ENCODE peak calls at places on chromosomes 6 and 20, in seven cellular contexts. One of them, this sample, is unnamed. For H3K4me1, the result is how much of the 10 kb centered on the place peaks cover.

GRCh38 chr6:127690092-127690491 is 113.1 kb downstream of the C6orf58 start:
- DNase-seq in fibroblast of lung: peak
- DNase-seq in H1: no peak
- DNase-seq in HCT116: peak
- DNase-seq in keratinocyte: no peak
- DNase-seq in MM.1S: no peak
- DNase-seq in K562: no peak
- DNase-seq in this sample: no peak

GRCh38 chr6:133553652-133554051 is 312.5 kb downstream of the EYA4 start:
- DNase-seq in H1: no peak
- DNase-seq in fibroblast of lung: peak
- DNase-seq in K562: peak
- DNase-seq in keratinocyte: no peak
- DNase-seq in HCT116: peak
- DNase-seq in MM.1S: peak
- DNase-seq in this sample: no peak

GRCh38 chr6:393391-394221 is 2.1 kb downstream of the IRF4 start:
- DNase-seq in fibroblast of lung: no peak
- DNase-seq in keratinocyte: no peak
- DNase-seq in MM.1S: peak
- DNase-seq in K562: no peak
- DNase-seq in HCT116: no peak
- DNase-seq in H1: no peak
- DNase-seq in this sample: peak

GRCh38 chr6:111871207-111871606 is 2.0 kb downstream of the FYN start:
- DNase-seq in MM.1S: no peak
- DNase-seq in K562: peak
- DNase-seq in HCT116: no peak
- DNase-seq in fibroblast of lung: no peak
- DNase-seq in H1: no peak
- DNase-seq in keratinocyte: no peak
- DNase-seq in this sample: no peak

GRCh38 chr6:17179246-17180073 is 77.6 kb downstream of the STMND1 start:
- DNase-seq in HCT116: no peak
- DNase-seq in fibroblast of lung: peak
- DNase-seq in H1: no peak
- DNase-seq in MM.1S: no peak
- DNase-seq in K562: no peak
- DNase-seq in keratinocyte: no peak
- DNase-seq in this sample: no peak

GRCh38 chr6:40947876-40948514 is 91.0 kb downstream of the UNC5CL start:
- DNase-seq in K562: no peak
- DNase-seq in H1: no peak
- DNase-seq in keratinocyte: no peak
- DNase-seq in MM.1S: no peak
- DNase-seq in HCT116: no peak
- DNase-seq in fibroblast of lung: peak
- DNase-seq in this sample: no peak

GRCh38 chr20:38123021-38123587 is 42.0 kb downstream of the TGM2 start:
- DNase-seq in K562: peak
- DNase-seq in keratinocyte: no peak
- DNase-seq in H1: peak
- DNase-seq in MM.1S: no peak
- DNase-seq in fibroblast of lung: peak
- DNase-seq in HCT116: no peak
- DNase-seq in this sample: peak

GRCh38 chr20:1855113-1855512 is 40.1 kb upstream of the SIRPA start:
- DNase-seq in fibroblast of lung: no peak
- DNase-seq in keratinocyte: no peak
- DNase-seq in K562: no peak
- DNase-seq in H1: no peak
- DNase-seq in MM.1S: no peak
- DNase-seq in HCT116: no peak
- DNase-seq in this sample: no peak

GRCh38 chr20:460707-461106 is 1.6 kb downstream of the TBC1D20 start:
- DNase-seq in MM.1S: no peak
- DNase-seq in HCT116: no peak
- DNase-seq in K562: no peak
- DNase-seq in fibroblast of lung: peak
- DNase-seq in H1: no peak
- DNase-seq in keratinocyte: no peak
- DNase-seq in this sample: no peak

GRCh38 chr6:38646166-38646565 is 6.4 kb upstream of the BTBD9 start:
- DNase-seq in fibroblast of lung: peak
- DNase-seq in HCT116: no peak
- DNase-seq in keratinocyte: no peak
- DNase-seq in K562: no peak
- DNase-seq in MM.1S: no peak
- DNase-seq in H1: no peak
- DNase-seq in this sample: no peak

GRCh38 chr6:29557320-29557719 is 2.2 kb downstream of the UBD start:
- DNase-seq in H1: no peak
- DNase-seq in K562: no peak
- DNase-seq in MM.1S: no peak
- DNase-seq in keratinocyte: no peak
- DNase-seq in HCT116: no peak
- DNase-seq in fibroblast of lung: no peak
- DNase-seq in this sample: no peak

GRCh38 chr6:111992851-111993250 is 61.1 kb upstream of the CCN6 start:
- DNase-seq in H1: no peak
- DNase-seq in MM.1S: no peak
- DNase-seq in K562: no peak
- DNase-seq in fibroblast of lung: no peak
- DNase-seq in keratinocyte: no peak
- DNase-seq in HCT116: no peak
- DNase-seq in this sample: no peak

GRCh38 chr6:169958510-169958909 is 207.1 kb downstream of the ERMARD start:
- DNase-seq in K562: no peak
- DNase-seq in keratinocyte: no peak
- DNase-seq in HCT116: no peak
- DNase-seq in fibroblast of lung: no peak
- DNase-seq in MM.1S: no peak
- DNase-seq in H1: no peak
- DNase-seq in this sample: no peak

GRCh38 chr20:38186788-38187221 is 21.7 kb upstream of the TGM2 start:
- DNase-seq in MM.1S: no peak
- DNase-seq in K562: no peak
- DNase-seq in HCT116: peak
- DNase-seq in H1: no peak
- DNase-seq in fibroblast of lung: peak
- DNase-seq in keratinocyte: no peak
- DNase-seq in this sample: no peak

GRCh38 chr6:37607949-37608348 is 89.7 kb downstream of the MDGA1 start:
- DNase-seq in HCT116: no peak
- DNase-seq in fibroblast of lung: peak
- DNase-seq in H1: no peak
- DNase-seq in K562: no peak
- DNase-seq in MM.1S: no peak
- DNase-seq in keratinocyte: no peak
- DNase-seq in this sample: no peak

DNA sequence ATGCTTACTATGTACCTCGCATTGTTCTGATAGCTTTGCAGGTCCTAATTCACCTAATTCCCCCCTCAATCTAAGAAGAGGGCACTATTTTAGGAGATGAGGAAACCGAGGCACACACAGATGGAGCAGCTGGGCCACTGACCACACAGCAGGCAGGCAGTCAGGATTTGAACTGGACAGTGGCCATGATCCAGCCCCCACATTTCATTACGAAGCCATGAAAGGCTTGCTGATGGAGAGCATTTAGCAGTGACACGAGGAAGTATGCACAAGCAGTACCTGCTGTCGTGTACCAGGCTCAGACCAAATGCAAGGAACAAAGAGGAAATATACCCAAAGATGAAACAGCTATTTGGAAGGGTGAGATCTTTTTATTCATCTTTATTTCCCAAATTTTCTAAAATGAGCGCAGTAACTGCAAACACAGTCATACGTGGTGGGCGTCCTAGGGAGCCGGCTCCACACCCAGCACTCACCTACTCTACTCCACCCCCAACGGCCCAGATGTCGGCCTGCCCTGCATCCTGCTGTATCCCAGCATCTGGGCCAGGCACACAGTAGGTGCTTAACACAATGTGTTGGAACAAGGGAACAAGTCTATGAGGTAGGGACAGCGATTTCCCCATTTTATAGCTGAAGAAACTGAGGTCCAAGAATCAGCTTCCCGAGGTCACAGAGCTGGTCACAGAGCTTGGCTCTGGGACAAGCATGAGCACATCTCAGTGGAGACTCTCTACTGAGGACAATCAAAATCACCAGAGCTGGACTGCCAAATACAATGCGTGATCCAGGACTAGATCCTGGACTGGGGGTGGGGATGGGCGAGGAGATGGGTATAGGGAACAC is 15.0 kb downstream of the PREX1 start:
- DNase-seq in MM.1S: no peak
- DNase-seq in H1: no peak
- DNase-seq in fibroblast of lung: no peak
- DNase-seq in K562: no peak
- DNase-seq in keratinocyte: no peak
- DNase-seq in HCT116: no peak
- DNase-seq in this sample: no peak
- H3K4me1 ChIP-seq in MM.1S: under half
- H3K4me1 ChIP-seq in H1: under half
- H3K4me1 ChIP-seq in fibroblast of lung: under half
- H3K4me1 ChIP-seq in K562: under half
- H3K4me1 ChIP-seq in keratinocyte: under half
- H3K4me1 ChIP-seq in HCT116: under half
- H3K4me1 ChIP-seq in this sample: under half

GRCh38 chr20:45008521-45009049 is 42.3 kb downstream of the STK4 start:
- DNase-seq in K562: no peak
- DNase-seq in fibroblast of lung: peak
- DNase-seq in MM.1S: no peak
- DNase-seq in keratinocyte: no peak
- DNase-seq in HCT116: no peak
- DNase-seq in H1: no peak
- DNase-seq in this sample: no peak

GRCh38 chr20:45011108-45011526 is 44.8 kb downstream of the STK4 start:
- DNase-seq in fibroblast of lung: peak
- DNase-seq in MM.1S: peak
- DNase-seq in keratinocyte: no peak
- DNase-seq in H1: peak
- DNase-seq in HCT116: peak
- DNase-seq in K562: peak
- DNase-seq in this sample: no peak

GRCh38 chr20:45012682-45013302 is 46.5 kb downstream of the STK4 start:
- DNase-seq in fibroblast of lung: peak
- DNase-seq in K562: no peak
- DNase-seq in H1: no peak
- DNase-seq in HCT116: no peak
- DNase-seq in MM.1S: no peak
- DNase-seq in keratinocyte: peak
- DNase-seq in this sample: no peak

GRCh38 chr20:45014671-45015415 is 48.5 kb downstream of the STK4 start:
- DNase-seq in keratinocyte: peak
- DNase-seq in K562: no peak
- DNase-seq in HCT116: no peak
- DNase-seq in MM.1S: no peak
- DNase-seq in fibroblast of lung: peak
- DNase-seq in H1: no peak
- DNase-seq in this sample: no peak

DNA sequence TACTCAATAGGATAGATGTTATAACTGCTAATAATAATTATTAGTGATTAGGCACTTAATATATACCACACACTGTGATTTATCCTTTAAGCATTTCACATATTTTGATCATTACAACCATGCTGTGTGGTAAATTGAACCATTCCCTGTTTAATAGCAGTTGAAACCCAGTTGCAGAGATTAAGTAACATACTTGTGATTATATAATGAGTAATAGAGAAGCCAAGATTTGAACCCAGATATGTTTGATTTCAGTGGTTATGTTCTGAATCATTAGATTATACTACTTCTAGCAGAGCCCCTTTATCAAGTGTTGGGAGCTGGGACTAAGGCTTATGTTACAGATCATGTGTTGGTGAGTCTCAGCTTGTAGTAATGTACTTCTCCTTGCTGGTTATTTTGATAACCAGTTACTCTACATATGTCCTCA is 44.1 kb downstream of the STK4 start:
- DNase-seq in K562: no peak
- DNase-seq in H1: no peak
- DNase-seq in keratinocyte: no peak
- DNase-seq in fibroblast of lung: peak
- DNase-seq in MM.1S: no peak
- DNase-seq in HCT116: no peak
- DNase-seq in this sample: no peak
- H3K9ac ChIP-seq in K562: no peak
- H3K9ac ChIP-seq in H1: no peak
- H3K9ac ChIP-seq in keratinocyte: peak
- H3K9ac ChIP-seq in fibroblast of lung: no peak
- H3K9ac ChIP-seq in MM.1S: no peak
- H3K9ac ChIP-seq in HCT116: no peak
- H3K9ac ChIP-seq in this sample: no peak

GRCh38 chr6:26387565-26387964 is 4.7 kb downstream of the BTN2A2 start:
- DNase-seq in MM.1S: peak
- DNase-seq in fibroblast of lung: no peak
- DNase-seq in H1: no peak
- DNase-seq in keratinocyte: no peak
- DNase-seq in K562: no peak
- DNase-seq in HCT116: no peak
- DNase-seq in this sample: no peak
- TF ChIP-seq CTCF in MM.1S: no peak
- TF ChIP-seq CTCF in fibroblast of lung: no peak
- TF ChIP-seq CTCF in H1: no peak
- TF ChIP-seq CTCF in keratinocyte: no peak
- TF ChIP-seq CTCF in K562: no peak
- TF ChIP-seq CTCF in HCT116: no peak
- TF ChIP-seq CTCF in this sample: no peak

GRCh38 chr20:25499855-25500434 is 85.4 kb downstream of the NINL start:
- DNase-seq in fibroblast of lung: no peak
- DNase-seq in MM.1S: no peak
- DNase-seq in H1: no peak
- DNase-seq in K562: no peak
- DNase-seq in keratinocyte: no peak
- DNase-seq in HCT116: no peak
- DNase-seq in this sample: peak

GRCh38 chr20:25499031-25499430 is 86.3 kb downstream of the NINL start:
- DNase-seq in MM.1S: no peak
- DNase-seq in H1: no peak
- DNase-seq in fibroblast of lung: no peak
- DNase-seq in K562: no peak
- DNase-seq in keratinocyte: no peak
- DNase-seq in HCT116: no peak
- DNase-seq in this sample: peak

GRCh38 chr20:25497586-25498279 is 87.6 kb downstream of the NINL start:
- DNase-seq in K562: no peak
- DNase-seq in MM.1S: no peak
- DNase-seq in HCT116: no peak
- DNase-seq in keratinocyte: no peak
- DNase-seq in H1: no peak
- DNase-seq in fibroblast of lung: no peak
- DNase-seq in this sample: peak

GRCh38 chr20:25496968-25497401 is 88.3 kb downstream of the NINL start:
- DNase-seq in keratinocyte: peak
- DNase-seq in HCT116: no peak
- DNase-seq in fibroblast of lung: peak
- DNase-seq in K562: no peak
- DNase-seq in MM.1S: no peak
- DNase-seq in H1: no peak
- DNase-seq in this sample: peak

DNA sequence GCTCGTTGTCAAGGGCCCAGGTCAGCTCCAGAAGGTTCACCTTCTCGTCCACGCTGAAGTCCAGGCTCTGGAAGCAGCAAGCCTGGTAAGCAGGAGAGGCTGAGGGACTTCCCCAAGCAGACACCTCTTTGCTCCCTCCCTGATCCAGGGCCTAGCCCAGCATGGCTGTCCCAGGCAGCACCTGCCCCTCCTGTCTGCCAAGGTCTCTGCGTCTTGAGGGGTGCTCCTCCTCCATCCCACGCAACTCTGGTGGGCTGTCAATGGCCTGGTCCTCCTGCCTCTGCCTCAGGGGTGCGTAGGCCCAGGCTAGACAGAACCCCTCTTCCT is 87.1 kb downstream of the NINL start:
- DNase-seq in fibroblast of lung: no peak
- DNase-seq in HCT116: no peak
- DNase-seq in H1: no peak
- DNase-seq in keratinocyte: no peak
- DNase-seq in MM.1S: no peak
- DNase-seq in K562: no peak
- DNase-seq in this sample: peak
- H3K4me1 ChIP-seq in fibroblast of lung: under half
- H3K4me1 ChIP-seq in HCT116: under half
- H3K4me1 ChIP-seq in H1: under half
- H3K4me1 ChIP-seq in keratinocyte: under half
- H3K4me1 ChIP-seq in MM.1S: under half
- H3K4me1 ChIP-seq in K562: under half
- H3K4me1 ChIP-seq in this sample: under half

This sample was measured in kidney.